ENCODE peak calls at places on chromosomes 5 and 9, in four cellular contexts. F, N, E and B are unnamed samples.
A peak's percentile ranks its signal among the peaks of the same experiment; 100 is the strongest.

GRCh38 chr5:78701795-78702406 is 53.3 kb upstream of the LHFPL2 start:
- DNase-seq in N (no peak), F (no peak), E (no peak), B (no peak)

GRCh38 chr9:27569406-27569805 is 3.9 kb downstream of the C9orf72 start:
- DNase-seq in N (no peak), E (no peak), F (no peak), B (no peak)

GRCh38 chr9:13952906-13953305 is 361.0 kb downstream of the NFIB start:
- DNase-seq in F (no peak), N (no peak), E (no peak), B (no peak)

GRCh38 chr5:54534306-54534705 is 16.7 kb downstream of the SNX18 start:
- DNase-seq in N (no peak), F (no peak), E (no peak), B (no peak)

GRCh38 chr9:2109066-2109650 is 94.0 kb downstream of the SMARCA2 start:
- DNase-seq in F (no peak), N (peak; percentile 48), E (peak; percentile 61), B (no peak)

GRCh38 chr5:16574789-16575785 is 41.7 kb downstream of the RETREG1 start:
- DNase-seq in F (peak; percentile 81), E (peak; percentile 61), N (peak; percentile 77), B (peak; percentile 47)

GRCh38 chr9:79895232-79895631 is 323.5 kb downstream of the TLE4 start:
- DNase-seq in E (no peak), F (no peak), N (no peak), B (no peak)

GRCh38 chr5:111194053-111194452 is 30.1 kb upstream of the CAMK4 start:
- DNase-seq in F (no peak), N (no peak), E (no peak), B (no peak)

GRCh38 chr9:98365227-98365669 is 109.8 kb upstream of the TBC1D2 start:
- DNase-seq in F (no peak), E (no peak), N (peak; percentile 61), B (no peak)

GRCh38 chr5:136458481-136458880 is 93.1 kb upstream of the TRPC7 start:
- DNase-seq in F (no peak), N (no peak), E (no peak), B (no peak)

GRCh38 chr9:125659201-125659840 is 47.7 kb downstream of the MAPKAP1 start:
- DNase-seq in N (no peak), F (no peak), E (no peak), B (no peak)

GRCh38 chr5:178467261-178468195 is 122.7 kb downstream of the COL23A1 start:
- DNase-seq in N (peak; percentile 7), E (no peak), F (peak; percentile 55), B (peak; percentile 10)
- H3K4me3 ChIP-seq in N (no peak overlapping the region), E (no peak overlapping the region), F (no peak overlapping the region), B (no peak overlapping the region)

GRCh38 chr5:65481635-65482271 is at the start of gene ADAMTS6:
- DNase-seq in N (peak; percentile 95), E (peak; percentile 90), F (peak; percentile 96), B (peak; percentile 96)

GRCh38 chr5:65481171-65481575 is 547 bp downstream of the ADAMTS6 start:
- DNase-seq in F (no peak), N (no peak), E (no peak), B (no peak)

GRCh38 chr5:65480306-65480865 is 1.3 kb downstream of the ADAMTS6 start:
- DNase-seq in F (peak; percentile 83), E (no peak), N (peak; percentile 94), B (peak; percentile 83)

GRCh38 chr5:65478336-65478735 is 3.4 kb downstream of the ADAMTS6 start:
- DNase-seq in E (no peak), F (no peak), N (peak; percentile 20), B (no peak)

GRCh38 chr5:65479527-65479926 is 2.2 kb downstream of the ADAMTS6 start:
- DNase-seq in E (no peak), N (no peak), F (no peak), B (no peak)
- H3K4me3 ChIP-seq in E (peak overlapping the region; percentile 72), N (peak overlapping the region; percentile 75), F (peak overlapping the region; percentile 37), B (peak overlapping the region; percentile 68)

GRCh38 chr5:61626639-61627282 is 294.7 kb downstream of the ZSWIM6 start:
- DNase-seq in N (no peak), F (no peak), E (no peak), B (no peak)
- H3K4me3 ChIP-seq in N (no peak overlapping the region), F (peak overlapping the region; percentile 52), E (no peak overlapping the region), B (no peak overlapping the region)

GRCh38 chr9:119559986-119560385 is 190.8 kb upstream of the BRINP1 start:
- DNase-seq in N (no peak), E (no peak), F (no peak), B (no peak)

GRCh38 chr9:119559056-119559455 is 189.8 kb upstream of the BRINP1 start:
- DNase-seq in N (no peak), E (no peak), F (no peak), B (no peak)

GRCh38 chr9:119556129-119556875 is 187.1 kb upstream of the BRINP1 start:
- DNase-seq in E (no peak), N (peak; percentile 33), F (peak; percentile 65), B (no peak)
- H3K4me3 ChIP-seq in E (peak overlapping the region; percentile 50), N (peak overlapping the region; percentile 43), F (no peak overlapping the region), B (peak overlapping the region; percentile 43)

GRCh38 chr9:95116002-95116819 is 201.3 kb downstream of the FANCC start:
- DNase-seq in F (no peak), N (no peak), E (no peak), B (no peak)
- H3K4me3 ChIP-seq in F (no peak overlapping the region), N (no peak overlapping the region), E (no peak overlapping the region), B (no peak overlapping the region)

DNA sequence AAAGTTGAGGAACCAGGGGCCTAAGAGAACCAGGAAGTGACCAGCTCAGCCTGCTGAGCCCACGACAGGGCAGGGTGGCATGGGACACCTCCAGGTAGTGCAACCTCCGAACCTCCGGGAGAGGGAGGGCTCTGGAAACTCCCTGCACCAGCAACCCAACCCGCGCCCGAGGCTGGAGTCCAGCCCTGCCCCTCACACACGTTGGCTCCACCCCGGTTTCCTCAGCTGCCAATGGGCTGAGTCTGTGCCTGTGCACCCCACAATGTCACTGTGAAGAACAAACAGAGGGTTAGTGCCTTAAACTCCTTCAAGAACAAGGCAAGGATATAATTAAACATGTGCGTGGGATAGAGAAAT is 17.0 kb upstream of the UNC5A start:
- DNase-seq in N (no peak), F (no peak), E (no peak), B (no peak)
- H3K4me3 ChIP-seq in N (no peak overlapping the region), F (no peak overlapping the region), E (no peak overlapping the region), B (no peak overlapping the region)